ENCODE peak calls at places on chromosomes 16 and 17, in four cellular contexts. I, J, O and W are unnamed samples.

GRCh38 chr17:19258371-19258770 is 21.2 kb downstream of the EPN2 start:
- DNase-seq in I (no peak), O (no peak), J (no peak), W (no peak)

GRCh38 chr17:47720754-47721533 is 12.1 kb upstream of the TBX21 start:
- DNase-seq in I (no peak), O (no peak), J (peak; percentile 77), W (peak; percentile 74)

GRCh38 chr17:57471941-57472368 is 215.6 kb downstream of the MSI2 start:
- DNase-seq in I (no peak), J (peak; percentile 56), O (no peak), W (peak; percentile 53)

GRCh38 chr17:49696233-49696761 is 11.5 kb downstream of the SLC35B1 start:
- DNase-seq in I (no peak), J (no peak), O (peak; percentile 17), W (no peak)

GRCh38 chr17:41413982-41414381 is 10.4 kb downstream of the KRT37 start:
- DNase-seq in I (no peak), J (no peak), O (no peak), W (no peak)

GRCh38 chr17:44543905-44544523 is 13.3 kb upstream of the FZD2 start:
- DNase-seq in J (no peak), O (no peak), I (no peak), W (no peak)

GRCh38 chr17:77299256-77300015 is 158.7 kb downstream of the SEC14L1 start:
- DNase-seq in I (no peak), J (no peak), O (no peak), W (no peak)

GRCh38 chr17:38602862-38603785 is 2.6 kb downstream of the SRCIN1 start:
- DNase-seq in J (peak; percentile 64), I (no peak), O (no peak), W (no peak)

GRCh38 chr17:40509626-40510327 is 8.4 kb upstream of the TNS4 start:
- DNase-seq in I (no peak), O (no peak), J (no peak), W (no peak)

GRCh38 chr16:70750893-70751467 is 50.0 kb downstream of the VAC14 start:
- DNase-seq in J (no peak), I (no peak), O (peak; percentile 99), W (no peak)

GRCh38 chr16:22183901-22184614 is 21.8 kb downstream of the SDR42E2 start:
- DNase-seq in O (no peak), I (no peak), J (peak; percentile 46), W (peak; percentile 61)

DNA sequence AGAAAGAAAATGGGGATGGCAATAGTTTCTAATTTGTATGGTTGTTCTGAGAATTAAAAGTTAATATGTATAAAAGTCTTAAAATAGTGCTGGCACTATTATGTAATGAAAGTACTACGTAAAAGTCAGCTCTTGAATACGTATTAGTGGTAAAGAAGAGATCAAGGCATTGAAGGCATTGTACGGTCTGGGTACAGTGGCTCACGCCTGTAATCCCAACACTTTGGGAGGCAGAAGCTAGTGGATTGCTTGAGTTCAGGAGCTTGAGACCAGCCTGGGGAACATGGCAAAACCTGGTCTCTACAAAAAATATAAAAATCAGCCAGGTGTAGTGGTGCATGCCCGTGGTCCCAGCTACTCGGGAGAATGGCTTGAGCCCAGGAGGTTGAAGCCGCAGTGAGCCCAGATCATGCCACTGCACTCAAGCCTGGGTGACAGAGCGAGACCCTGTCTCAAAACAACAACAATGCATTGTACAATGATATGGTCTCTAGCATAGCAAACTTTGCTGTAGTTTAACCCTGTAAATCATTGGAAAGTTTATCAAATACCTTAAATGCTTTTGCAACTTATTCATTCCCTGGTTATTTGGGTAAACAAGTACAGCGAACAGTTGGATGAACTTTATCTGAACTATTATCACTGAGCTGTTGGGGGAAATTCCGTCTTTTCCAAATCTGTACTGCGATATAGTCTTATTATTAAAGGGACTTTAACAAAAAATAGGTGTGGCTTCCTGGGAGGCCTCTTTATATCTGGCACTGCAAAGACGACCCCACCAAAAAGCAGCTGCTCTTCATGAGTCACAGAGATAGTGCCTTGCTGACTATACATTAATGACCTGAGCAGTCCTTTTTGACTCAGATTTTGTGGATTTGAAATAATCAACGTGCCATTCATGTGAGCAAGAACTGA is 73.6 kb downstream of the GPRC5B start:
- DNase-seq in I (no peak), J (no peak), O (peak; percentile 95), W (no peak)
- H3K4me2 ChIP-seq in I (no peak overlapping the region), J (no peak overlapping the region), O (peak overlapping the region; percentile 88), W (no peak overlapping the region)

DNA sequence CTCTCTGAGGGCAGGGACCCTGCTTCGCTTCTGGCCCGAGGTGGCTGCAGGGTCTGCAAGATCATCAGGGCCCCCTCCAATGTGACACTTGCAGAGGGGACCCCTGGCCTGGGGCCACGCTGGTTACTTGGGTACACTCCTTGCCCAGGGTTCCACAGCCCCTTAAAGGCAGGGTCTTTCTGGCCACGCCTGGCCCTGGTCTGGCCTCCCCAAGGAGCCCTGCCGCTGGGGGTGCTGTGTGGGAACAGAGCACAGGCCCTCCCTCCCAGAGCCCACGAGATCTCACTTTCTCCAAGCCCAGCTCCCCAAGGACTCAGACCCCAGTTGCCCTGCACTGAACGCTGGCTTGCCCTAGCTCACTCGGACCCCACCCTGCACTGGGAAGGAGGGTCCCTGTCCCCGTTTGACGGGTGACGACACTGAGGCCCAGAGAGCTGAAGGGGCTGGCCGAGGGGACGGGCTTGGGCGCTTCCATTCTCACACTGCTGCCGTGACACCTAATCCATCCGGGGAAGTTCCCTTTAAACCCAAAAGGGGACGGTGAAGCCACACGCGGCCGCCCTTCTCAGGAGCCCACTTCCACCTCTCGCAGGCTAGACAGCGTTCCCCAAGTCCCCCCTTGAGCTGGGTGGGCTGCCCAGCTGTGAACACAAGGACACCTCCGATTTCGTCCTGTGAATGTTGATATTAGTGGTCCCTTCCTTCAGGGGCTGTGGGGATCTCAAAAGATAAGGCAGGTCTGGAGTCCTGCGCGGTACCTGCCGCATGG is 26.9 kb upstream of the OSGIN1 start:
- DNase-seq in J (no peak), I (no peak), O (no peak), W (no peak)
- H3K56ac ChIP-seq in J (peak overlapping the region; percentile 54), I (no peak overlapping the region), O (no peak overlapping the region), W (no peak overlapping the region)

DNA sequence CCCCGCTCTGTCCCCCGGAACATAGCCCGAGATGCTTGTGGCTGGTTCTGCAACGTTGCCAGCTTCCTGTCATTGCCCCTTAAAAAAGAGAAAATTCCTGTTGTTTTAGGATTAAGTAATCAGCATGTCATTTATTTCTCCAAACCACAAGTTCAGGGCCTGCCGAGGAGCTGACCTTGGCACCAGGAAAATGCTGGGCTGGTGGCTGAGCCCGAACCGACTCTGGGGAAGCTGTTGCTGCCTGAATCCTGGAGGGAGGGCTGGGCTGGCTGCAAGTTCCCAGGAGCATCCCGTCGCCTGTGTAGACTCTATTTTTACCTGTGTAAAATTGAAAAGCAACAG is 130.9 kb upstream of the FOXF1 start:
- DNase-seq in I (no peak), J (no peak), O (no peak), W (no peak)
- H3K4me2 ChIP-seq in I (no peak overlapping the region), J (no peak overlapping the region), O (no peak overlapping the region), W (no peak overlapping the region)

DNA sequence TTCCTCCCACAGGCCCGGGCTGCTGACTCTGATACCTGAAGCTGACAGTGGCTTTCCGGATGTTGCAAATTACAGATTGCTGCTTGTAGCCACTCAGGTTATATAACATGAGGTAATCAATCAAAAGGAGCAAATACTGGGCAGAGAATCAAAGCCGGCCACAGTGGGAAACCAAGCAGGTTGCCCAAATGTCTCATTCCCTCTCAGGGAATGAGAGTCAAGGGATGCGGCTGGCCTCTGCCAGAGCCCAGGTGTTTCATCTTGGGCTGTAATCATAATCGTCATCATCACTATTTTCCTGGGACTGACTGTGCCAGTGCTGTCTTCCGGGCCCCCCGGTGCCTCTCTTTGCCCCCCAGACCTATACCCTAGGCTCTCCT is 292.4 kb upstream of the FOXF1 start:
- DNase-seq in J (no peak), I (no peak), O (no peak), W (no peak)
- H3K56ac ChIP-seq in J (no peak overlapping the region), I (no peak overlapping the region), O (no peak overlapping the region), W (no peak overlapping the region)

GRCh38 chr17:29640413-29640812 is 17.7 kb upstream of the CORO6 start:
- DNase-seq in I (no peak), O (peak; percentile 74), J (peak; percentile 37), W (no peak)

GRCh38 chr17:29643817-29644160 is 21.1 kb upstream of the CORO6 start:
- DNase-seq in O (no peak), J (no peak), I (no peak), W (no peak)

GRCh38 chr17:29645516-29646051 is 22.9 kb upstream of the CORO6 start:
- DNase-seq in I (no peak), O (peak; percentile 82), J (no peak), W (no peak)

GRCh38 chr17:29640981-29641642 is 18.4 kb upstream of the CORO6 start:
- DNase-seq in I (no peak), O (no peak), J (no peak), W (no peak)

GRCh38 chr17:29642171-29642611 is 19.5 kb upstream of the CORO6 start:
- DNase-seq in J (no peak), O (no peak), I (no peak), W (no peak)
- H3K4me2 ChIP-seq in J (no peak overlapping the region), O (no peak overlapping the region), I (no peak overlapping the region), W (no peak overlapping the region)

GRCh38 chr16:28183930-28184329 is 27.8 kb downstream of the XPO6 start:
- DNase-seq in J (no peak), O (no peak), I (no peak), W (no peak)
- H3K56ac ChIP-seq in J (no peak overlapping the region), O (no peak overlapping the region), I (no peak overlapping the region), W (no peak overlapping the region)